ENCODE peak calls at places on chromosomes 1 and 21, in ten cellular contexts. M is HCT116, A is tibial artery, U is PC-3, E is AG04450, S is cardiac muscle cell, W is esophagus muscularis mucosa, Y is A549, P is aorta, Q is Peyer's patch. C is an unnamed sample. For H3K9me3, the result is how much of the 10 kb centered on the place peaks cover.

GRCh38 chr21:15455819-15456462 is 273.8 kb upstream of the USP25 start:
- DNase-seq in Y (no peak), W (no peak), M (no peak), P (no peak), S (no peak), A (no peak), Q (peak), E (no peak), U (no peak), C (no peak)

GRCh38 chr1:115810609-115811008 is 30.3 kb downstream of the NHLH2 start:
- DNase-seq in Q (no peak), S (no peak), P (no peak), U (no peak), M (no peak), E (no peak), W (no peak), A (no peak), Y (no peak), C (no peak)

GRCh38 chr1:8427493-8427892 is 109.6 kb downstream of the SLC45A1 start:
- DNase-seq in U (no peak), Q (no peak), Y (no peak), A (no peak), E (no peak), M (no peak), P (no peak), S (no peak), W (no peak), C (no peak)

GRCh38 chr1:42423621-42424200 is 32.1 kb downstream of the ZMYND12 start:
- DNase-seq in U (no peak), M (no peak), Y (no peak), A (no peak), S (peak), E (no peak), Q (no peak), W (no peak), P (no peak), C (no peak)

GRCh38 chr21:46116189-46116845 is 18.4 kb downstream of the COL6A2 start:
- DNase-seq in P (peak), W (no peak), A (peak), Y (no peak), E (no peak), U (no peak), Q (peak), M (no peak), S (no peak), C (no peak)

GRCh38 chr1:181452746-181453145 is 30.6 kb upstream of the CACNA1E start:
- DNase-seq in Y (peak), E (no peak), Q (no peak), S (no peak), A (no peak), W (peak), U (no peak), P (no peak), M (no peak), C (no peak)

GRCh38 chr1:215835951-215836350 is 268.8 kb downstream of the KCTD3 start:
- DNase-seq in S (no peak), E (peak), Y (no peak), A (no peak), P (no peak), M (no peak), U (peak), W (no peak), Q (no peak), C (peak)

GRCh38 chr1:224162768-224163167 is 20.3 kb upstream of the DEGS1 start:
- DNase-seq in P (no peak), A (no peak), W (no peak), Q (no peak), M (no peak), U (no peak), Y (no peak), S (no peak), E (no peak), C (no peak)

GRCh38 chr1:111402083-111402482 is 25.5 kb downstream of the OVGP1 start:
- DNase-seq in S (no peak), E (no peak), Y (no peak), P (no peak), U (no peak), A (no peak), Q (no peak), W (peak), M (no peak), C (no peak)

GRCh38 chr21:29335720-29336119 is 37.0 kb downstream of the BACH1 start:
- DNase-seq in E (no peak), W (no peak), M (no peak), A (no peak), Q (no peak), U (peak), P (no peak), S (no peak), Y (no peak), C (peak)

GRCh38 chr1:30713211-30713770 is 10.1 kb downstream of the MATN1 start:
- DNase-seq in Q (no peak), W (no peak), Y (no peak), U (no peak), P (no peak), E (no peak), A (no peak), S (no peak), M (no peak), C (no peak)

GRCh38 chr1:101365881-101366280 is 129.1 kb downstream of the S1PR1 start:
- DNase-seq in S (no peak), Q (no peak), P (no peak), U (no peak), Y (no peak), M (no peak), E (no peak), W (peak), A (no peak), C (no peak)

GRCh38 chr1:41689139-41689538 is 204.7 kb upstream of the EDN2 start:
- DNase-seq in Q (no peak), E (no peak), Y (no peak), U (no peak), W (no peak), S (no peak), P (no peak), A (no peak), M (no peak), C (no peak)

GRCh38 chr21:34020934-34021553 is 52.3 kb upstream of the MRPS6 start:
- DNase-seq in M (no peak), Q (no peak), A (no peak), W (no peak), E (no peak), Y (no peak), P (no peak), U (no peak), S (no peak), C (no peak)

GRCh38 chr1:58732087-58732486 is 32.2 kb upstream of the MYSM1 start:
- DNase-seq in W (no peak), Q (no peak), Y (no peak), M (no peak), E (no peak), U (peak), P (no peak), S (no peak), A (no peak), C (peak)

GRCh38 chr21:38863291-38863690 is 57.6 kb downstream of the ETS2 start:
- DNase-seq in W (peak), S (no peak), Y (no peak), M (no peak), A (no peak), E (no peak), P (no peak), U (no peak), Q (no peak), C (no peak)

GRCh38 chr1:65792671-65793358 is at the start of gene PDE4B:
- DNase-seq in Q (no peak), P (peak), E (no peak), A (peak), M (no peak), Y (no peak), U (no peak), S (peak), W (no peak), C (peak)

GRCh38 chr1:157315544-157315943 is 177.3 kb upstream of the ETV3 start:
- DNase-seq in M (no peak), S (no peak), E (no peak), W (no peak), A (no peak), Q (no peak), Y (no peak), P (no peak), U (no peak), C (no peak)

GRCh38 chr1:20787775-20788488 is 825 bp upstream of the HP1BP3 start:
- DNase-seq in W (peak), E (no peak), P (no peak), M (no peak), S (peak), Q (no peak), A (no peak), Y (peak), U (peak), C (peak)

GRCh38 chr1:115564201-115564600 is 77.6 kb upstream of the VANGL1 start:
- DNase-seq in E (no peak), W (no peak), M (no peak), S (peak), U (no peak), A (no peak), Y (no peak), P (no peak), Q (no peak), C (peak)

GRCh38 chr1:21302747-21303715 is 12.8 kb upstream of the ECE1 start:
- DNase-seq in M (no peak), U (peak), S (no peak), P (no peak), W (no peak), A (no peak), Q (peak), E (peak), Y (no peak), C (peak)

GRCh38 chr1:222009105-222009730 is 267.3 kb upstream of the DUSP10 start:
- DNase-seq in Q (no peak), W (peak), A (no peak), M (no peak), Y (peak), S (peak), E (no peak), P (no peak), U (peak), C (peak)

GRCh38 chr1:58430355-58431335 is 115.9 kb downstream of the OMA1 start:
- DNase-seq in P (no peak), A (no peak), S (no peak), W (no peak), Y (no peak), M (no peak), Q (no peak), E (no peak), U (no peak), C (no peak)

GRCh38 chr1:91564888-91565700 is 64.4 kb downstream of the CDC7 start:
- DNase-seq in P (no peak), U (no peak), S (no peak), M (no peak), E (peak), A (no peak), W (peak), Y (no peak), Q (no peak), C (peak)

GRCh38 chr1:78491311-78492071 is 717 bp downstream of the PTGFR start:
- DNase-seq in Y (no peak), S (peak), E (no peak), M (no peak), Q (no peak), U (peak), A (peak), P (peak), W (no peak), C (peak)

GRCh38 chr1:178531897-178532296 is 19.0 kb downstream of the TEX35 start:
- DNase-seq in S (no peak), P (no peak), W (no peak), U (no peak), E (no peak), M (no peak), Q (no peak), Y (no peak), A (no peak), C (no peak)

GRCh38 chr1:60510162-60510561 is 436.6 kb upstream of the C1orf87 start:
- DNase-seq in Q (no peak), A (no peak), P (no peak), U (peak), E (no peak), M (no peak), W (no peak), Y (no peak), S (no peak), C (no peak)

GRCh38 chr1:159999204-159999603 is 32.6 kb downstream of the PIGM start:
- DNase-seq in A (no peak), Y (no peak), P (no peak), S (no peak), W (peak), Q (no peak), U (peak), M (no peak), E (no peak), C (no peak)

GRCh38 chr1:46643368-46643775 is 24.8 kb downstream of the ATPAF1 start:
- DNase-seq in Y (peak), A (no peak), E (peak), U (peak), Q (no peak), S (no peak), M (no peak), W (no peak), P (no peak), C (peak)

GRCh38 chr1:26336477-26337205 is 17.3 kb downstream of the CRYBG2 start:
- DNase-seq in A (no peak), W (no peak), P (peak), E (no peak), S (peak), Y (peak), U (peak), Q (peak), M (peak), C (no peak)

GRCh38 chr1:233294991-233295774 is at the start of gene PCNX2:
- DNase-seq in W (no peak), S (peak), Q (peak), U (peak), P (no peak), M (peak), E (no peak), A (peak), Y (peak), C (peak)

GRCh38 chr1:7786785-7787184 is 2.7 kb downstream of the PER3 start:
- DNase-seq in A (no peak), W (no peak), M (no peak), E (no peak), Q (no peak), Y (no peak), S (no peak), P (no peak), U (no peak), C (no peak)

GRCh38 chr1:45001011-45001481 is 10.1 kb downstream of the HECTD3 start:
- DNase-seq in Q (no peak), S (no peak), A (no peak), Y (no peak), U (no peak), P (peak), M (no peak), E (no peak), W (peak), C (no peak)

GRCh38 chr1:30523055-30524020 is 200.0 kb downstream of the MATN1 start:
- DNase-seq in U (peak), W (no peak), Y (peak), S (no peak), M (peak), Q (no peak), P (no peak), A (no peak), E (no peak), C (peak)

GRCh38 chr21:44710756-44711326 is 531 bp downstream of the TSPEAR start:
- DNase-seq in W (no peak), S (no peak), P (no peak), Y (no peak), Q (no peak), E (no peak), M (no peak), U (no peak), A (no peak), C (no peak)

GRCh38 chr21:44710294-44710665 is 1.1 kb downstream of the TSPEAR start:
- DNase-seq in P (no peak), S (no peak), U (no peak), E (no peak), Y (no peak), W (no peak), A (no peak), Q (no peak), M (no peak), C (no peak)

GRCh38 chr21:44713130-44713529 is 1.8 kb upstream of the TSPEAR start:
- DNase-seq in A (no peak), S (no peak), M (no peak), U (no peak), Y (no peak), P (no peak), W (no peak), Q (peak), E (no peak), C (no peak)

GRCh38 chr21:44712203-44713028 is 1.0 kb upstream of the TSPEAR start:
- DNase-seq in U (no peak), Y (no peak), M (no peak), S (no peak), P (no peak), A (no peak), E (no peak), W (no peak), Q (peak), C (no peak)

GRCh38 chr21:44711327-44712202 is at the start of gene TSPEAR:
- DNase-seq in Y (no peak), M (no peak), U (no peak), A (no peak), W (no peak), Q (peak), P (no peak), E (no peak), S (peak), C (no peak)
- H3K4me3 ChIP-seq in Y (no peak), M (no peak), U (no peak), A (no peak), W (no peak), Q (no peak), P (no peak), E (no peak), S (peak), C (no peak)

DNA sequence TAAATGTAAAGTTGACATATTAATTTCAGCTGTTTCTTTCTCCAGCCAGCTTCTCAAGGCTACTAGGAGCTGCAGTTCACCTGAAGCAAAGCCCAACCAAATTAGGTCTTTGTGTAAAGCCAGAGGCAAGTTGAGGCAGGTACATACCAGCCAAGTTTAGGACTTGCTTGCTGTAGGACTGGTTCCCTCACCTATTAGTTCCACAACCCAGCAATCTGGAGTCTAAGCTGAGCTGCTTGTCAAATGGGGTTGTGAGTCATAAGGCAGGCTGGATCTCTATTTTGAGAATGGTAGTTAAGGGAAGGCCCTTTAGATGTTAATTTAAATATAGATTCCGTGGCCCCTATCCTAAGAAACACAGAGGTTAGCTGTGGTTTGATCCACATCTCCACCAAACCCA is 7.6 kb upstream of the FLG2 start:
- DNase-seq in A (no peak), S (no peak), Y (no peak), Q (no peak), U (no peak), M (no peak), P (no peak), E (no peak), W (no peak), C (no peak)
- H3K9me3 ChIP-seq in A (under half), S (under half), Y (under half), Q (under half), U (under half), M (under half), P (under half), E (under half), W (under half), C (under half)

GRCh38 chr21:41924355-41924754 is 29.5 kb downstream of the C2CD2 start:
- DNase-seq in Y (no peak), A (no peak), U (no peak), P (no peak), M (no peak), W (no peak), Q (no peak), S (no peak), E (no peak), C (peak)

GRCh38 chr21:41928621-41929220 is 25.1 kb downstream of the C2CD2 start:
- DNase-seq in E (no peak), M (no peak), S (no peak), Y (no peak), Q (no peak), P (no peak), A (no peak), W (no peak), U (no peak), C (no peak)

GRCh38 chr21:41927727-41928409 is 25.9 kb downstream of the C2CD2 start:
- DNase-seq in Q (no peak), M (no peak), A (no peak), P (no peak), Y (no peak), E (no peak), W (no peak), S (no peak), U (no peak), C (no peak)

GRCh38 chr21:41926068-41926806 is 27.6 kb downstream of the C2CD2 start:
- DNase-seq in P (no peak), M (no peak), Q (no peak), S (no peak), A (no peak), W (no peak), E (peak), U (peak), Y (no peak), C (peak)

DNA sequence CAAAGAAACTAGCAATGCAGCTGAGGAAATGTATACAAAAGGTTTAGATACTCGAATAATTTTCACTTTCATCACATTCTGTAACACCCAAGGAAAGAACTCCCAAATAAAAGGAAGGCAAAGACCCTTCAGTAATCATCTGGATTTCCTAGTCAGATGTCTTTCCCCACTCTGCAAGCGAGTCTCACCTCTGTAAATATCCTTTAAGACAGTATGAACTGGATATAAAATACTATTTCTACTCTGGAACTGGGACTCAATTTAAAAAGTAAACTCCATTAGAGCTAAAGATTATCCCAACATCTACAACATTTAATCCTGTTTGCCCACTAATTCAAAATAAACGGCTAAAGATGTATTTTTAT is 27.0 kb downstream of the C2CD2 start:
- DNase-seq in P (no peak), W (no peak), Q (no peak), E (no peak), S (no peak), A (no peak), M (no peak), U (no peak), Y (no peak), C (no peak)
- H3K4me3 ChIP-seq in P (no peak), W (peak), Q (peak), E (peak), S (no peak), A (peak), M (no peak), U (peak), Y (no peak), C (peak)

GRCh38 chr1:64295566-64295965 is 92.1 kb downstream of the UBE2U start:
- DNase-seq in Q (no peak), P (no peak), S (no peak), E (no peak), W (no peak), M (no peak), A (no peak), Y (no peak), U (peak), C (no peak)
- H3K9me3 ChIP-seq in Q (under half), P (under half), S (under half), E (under half), W (under half), M (under half), A (under half), Y (under half), U (under half), C (under half)

GRCh38 chr1:9825101-9826074 is 1.6 kb upstream of the CLSTN1 start:
- DNase-seq in A (peak), W (no peak), P (peak), Y (peak), S (peak), Q (peak), U (peak), E (no peak), M (peak), C (peak)
- H3K4me3 ChIP-seq in A (peak), W (peak), P (no peak), Y (peak), S (no peak), Q (peak), U (peak), E (no peak), M (peak), C (no peak)

GRCh38 chr1:4024811-4025210 is 124.7 kb upstream of the C1orf174 start:
- DNase-seq in W (no peak), P (no peak), Q (no peak), U (no peak), A (no peak), S (no peak), M (no peak), E (no peak), Y (no peak), C (no peak)
- H3K9me3 ChIP-seq in W (under half), P (under half), Q (under half), U (under half), A (under half), S (under half), M (under half), E (half or more), Y (under half), C (under half)

C was measured in adipocyte.